ENCODE peak calls at places on chromosomes 13 and 19, in seven cellular contexts. L is cardiac muscle cell, V is AG04450, E is HFF-Myc, H is GM12865, D is endothelial cell, Q is GM10248. C is an unnamed sample.

GRCh38 chr13:30408319-30409101 is 13.8 kb upstream of the UBE2L5 start:
- DNase-seq in L (peak), E (no peak), V (peak), Q (peak), D (peak), H (peak), C (peak)

GRCh38 chr19:41297628-41298326 is 12.2 kb upstream of the CCDC97 start:
- DNase-seq in L (no peak), E (no peak), Q (peak), V (no peak), D (no peak), H (peak), C (no peak)

GRCh38 chr19:3683866-3684816 is 16.1 kb downstream of the PIP5K1C start:
- DNase-seq in Q (peak), D (no peak), E (no peak), V (no peak), L (peak), H (peak), C (no peak)

GRCh38 chr13:95222733-95223018 is 78.6 kb downstream of the ABCC4 start:
- DNase-seq in L (no peak), Q (no peak), H (peak), E (no peak), D (no peak), V (no peak), C (no peak)

GRCh38 chr13:100646030-100646673 is 28.4 kb downstream of the TMTC4 start:
- DNase-seq in D (peak), V (no peak), Q (no peak), E (no peak), L (peak), H (no peak), C (peak)

GRCh38 chr19:36169084-36169760 is 17.0 kb upstream of the COX7A1 start:
- DNase-seq in L (peak), Q (no peak), E (no peak), V (no peak), H (no peak), D (peak), C (no peak)

GRCh38 chr19:6278051-6278450 is 1.7 kb downstream of the MLLT1 start:
- DNase-seq in V (no peak), L (no peak), H (no peak), D (no peak), E (no peak), Q (no peak), C (no peak)

GRCh38 chr19:5707576-5708575 is 12.1 kb downstream of the LONP1 start:
- DNase-seq in D (no peak), L (no peak), E (no peak), V (no peak), H (no peak), Q (no peak), C (no peak)

GRCh38 chr13:51937320-51938290 is 73.6 kb downstream of the ATP7B start:
- DNase-seq in V (no peak), D (no peak), L (no peak), E (no peak), H (no peak), Q (no peak), C (no peak)

GRCh38 chr19:46571495-46571894 is 29.6 kb upstream of the CALM3 start:
- DNase-seq in E (no peak), D (peak), Q (no peak), L (peak), H (peak), V (no peak), C (peak)

GRCh38 chr19:52248256-52248655 is 21.1 kb upstream of the ZNF766 start:
- DNase-seq in V (no peak), L (peak), Q (no peak), D (peak), H (no peak), E (no peak), C (peak)

GRCh38 chr13:74975122-74975521 is 506.8 kb downstream of the TBC1D4 start:
- DNase-seq in D (no peak), H (no peak), E (no peak), Q (no peak), V (no peak), L (no peak), C (no peak)

GRCh38 chr19:32464279-32464678 is 58.7 kb downstream of the DPY19L3 start:
- DNase-seq in Q (no peak), H (peak), E (no peak), V (no peak), D (no peak), L (peak), C (no peak)

GRCh38 chr13:86087241-86087640 is 288.0 kb upstream of the SLITRK6 start:
- DNase-seq in D (no peak), V (no peak), E (no peak), Q (no peak), L (no peak), H (no peak), C (no peak)

GRCh38 chr19:12098040-12098439 is 33.5 kb downstream of the ZNF844 start:
- DNase-seq in V (no peak), H (no peak), Q (no peak), E (no peak), L (no peak), D (no peak), C (no peak)

GRCh38 chr13:59771272-59771671 is 392.5 kb downstream of the DIAPH3 start:
- DNase-seq in L (peak), V (no peak), H (peak), Q (no peak), E (no peak), D (no peak), C (no peak)

GRCh38 chr19:35108730-35109129 is 6.9 kb upstream of the FXYD3 start:
- DNase-seq in D (no peak), V (no peak), Q (no peak), E (no peak), H (no peak), L (no peak), C (no peak)

GRCh38 chr19:57946316-57946715 is 1.2 kb downstream of the ZNF256 start:
- DNase-seq in H (no peak), Q (no peak), E (no peak), D (no peak), L (no peak), V (no peak), C (no peak)

GRCh38 chr13:53783466-53783865 is 754.9 kb downstream of the OLFM4 start:
- DNase-seq in H (no peak), E (no peak), D (no peak), Q (no peak), L (no peak), V (no peak), C (peak)

GRCh38 chr19:38105574-38105973 is 118.4 kb downstream of the DPF1 start:
- DNase-seq in V (no peak), Q (no peak), L (no peak), D (no peak), H (no peak), E (no peak), C (no peak)

GRCh38 chr19:19214892-19215291 is 3.1 kb downstream of the NCAN start:
- DNase-seq in D (peak), Q (no peak), E (no peak), H (no peak), V (peak), L (peak), C (peak)

GRCh38 chr13:53058077-53058660 is 29.6 kb downstream of the OLFM4 start:
- DNase-seq in E (no peak), D (no peak), L (no peak), V (no peak), Q (no peak), H (no peak), C (no peak)

GRCh38 chr13:80341771-80342271 is 895 bp upstream of the SPRY2 start:
- DNase-seq in Q (no peak), V (no peak), L (peak), D (peak), H (no peak), E (no peak), C (peak)

GRCh38 chr19:54923276-54923675 is 17.3 kb downstream of the NCR1 start:
- DNase-seq in E (no peak), L (no peak), H (no peak), D (no peak), Q (no peak), V (no peak), C (no peak)

GRCh38 chr13:97567510-97568243 is 133.7 kb downstream of the RAP2A start:
- DNase-seq in V (no peak), L (peak), D (peak), Q (peak), H (peak), E (no peak), C (no peak)

GRCh38 chr13:52929826-52930225 is 81.4 kb upstream of the PCDH8 start:
- DNase-seq in H (no peak), D (no peak), L (no peak), E (no peak), Q (no peak), V (no peak), C (no peak)

GRCh38 chr19:5434351-5434917 is 20.8 kb upstream of the ZNRF4 start:
- DNase-seq in Q (no peak), L (peak), V (no peak), E (no peak), D (no peak), H (no peak), C (no peak)

GRCh38 chr13:114286808-114287207 is 5.4 kb downstream of the UPF3A start:
- DNase-seq in L (no peak), V (no peak), D (no peak), E (no peak), H (no peak), Q (no peak), C (no peak)

GRCh38 chr19:12265921-12266704 is 28.6 kb downstream of the ZNF44 start:
- DNase-seq in Q (no peak), V (no peak), E (no peak), L (no peak), H (no peak), D (no peak), C (no peak)

GRCh38 chr19:57903298-57904174 is 12.9 kb downstream of the ZNF417 start:
- DNase-seq in D (no peak), E (no peak), V (no peak), Q (no peak), L (peak), H (peak), C (no peak)

GRCh38 chr13:112737329-112737728 is 47.5 kb downstream of the ATP11A start:
- DNase-seq in L (no peak), H (no peak), Q (no peak), D (no peak), E (no peak), V (no peak), C (no peak)

GRCh38 chr13:20136781-20137703 is 23.8 kb downstream of the GJA3 start:
- DNase-seq in D (peak), E (no peak), V (no peak), H (peak), L (peak), Q (peak), C (peak)

GRCh38 chr19:36805364-36805763 is 32.8 kb upstream of the ZNF850 start:
- DNase-seq in H (no peak), Q (no peak), V (no peak), D (no peak), E (no peak), L (no peak), C (no peak)

GRCh38 chr13:110560606-110561334 is 752 bp downstream of the RAB20 start:
- DNase-seq in V (no peak), E (no peak), L (peak), D (peak), Q (peak), H (no peak), C (no peak)

GRCh38 chr19:19021115-19021514 is 12.2 kb downstream of the SUGP2 start:
- DNase-seq in Q (no peak), E (no peak), V (peak), D (no peak), L (peak), H (no peak), C (no peak)

GRCh38 chr13:107124129-107124718 is 556.3 kb upstream of the ARGLU1 start:
- DNase-seq in Q (no peak), V (no peak), L (peak), D (no peak), E (no peak), H (no peak), C (no peak)
- TF ChIP-seq CTCF in Q (peak), V (peak), L (peak), D (peak), E (no peak), H (peak), C (peak)

GRCh38 chr19:1289395-1290244 is 3.9 kb downstream of the EFNA2 start:
- DNase-seq in H (no peak), L (no peak), E (no peak), Q (no peak), V (no peak), D (no peak), C (no peak)
- TF ChIP-seq CTCF in H (no peak), L (no peak), E (no peak), Q (peak), V (no peak), D (no peak), C (no peak)

DNA sequence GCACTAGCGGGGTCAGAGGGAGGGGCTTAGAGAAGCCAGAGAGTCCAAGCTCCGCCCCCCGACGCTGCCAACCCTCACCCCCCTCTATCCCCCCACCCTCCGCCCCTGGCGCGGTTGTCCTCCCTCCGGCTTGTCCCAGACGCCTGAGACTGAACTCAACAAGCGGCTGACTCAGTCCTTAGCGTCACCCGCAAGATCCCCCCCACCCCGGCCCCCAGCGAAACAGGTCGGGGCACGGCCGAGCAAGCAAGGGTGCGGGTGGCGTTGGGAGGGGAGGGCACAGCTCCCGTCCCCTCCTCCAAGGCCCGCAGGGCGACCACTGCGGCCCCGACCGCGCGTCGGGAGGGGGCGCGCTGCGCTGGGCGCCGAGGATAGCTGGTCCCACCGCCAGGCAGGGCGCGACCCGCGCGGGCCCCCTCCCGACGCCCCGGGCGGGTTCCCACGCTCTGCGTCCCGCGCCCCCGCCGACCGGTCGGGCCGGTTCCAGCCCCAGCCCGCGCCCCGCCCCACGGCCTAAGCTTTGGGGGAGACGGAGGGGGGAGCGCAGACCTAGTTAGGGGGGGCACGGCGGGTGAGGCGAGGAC is 5.3 kb downstream of the NOTCH3 start:
- DNase-seq in V (no peak), D (peak), E (no peak), H (no peak), Q (no peak), L (peak), C (peak)
- TF ChIP-seq CTCF in V (peak), D (no peak), E (no peak), H (no peak), Q (peak), L (peak), C (no peak)

GRCh38 chr19:29798783-29799182 is 13.0 kb upstream of the CCNE1 start:
- DNase-seq in D (no peak), E (no peak), Q (no peak), V (no peak), H (no peak), L (peak), C (no peak)

GRCh38 chr19:29793116-29793727 is 18.6 kb upstream of the CCNE1 start:
- DNase-seq in Q (no peak), E (no peak), V (no peak), H (no peak), D (no peak), L (no peak), C (no peak)

GRCh38 chr19:29795882-29796523 is 15.8 kb upstream of the CCNE1 start:
- DNase-seq in H (no peak), L (no peak), E (no peak), V (no peak), D (no peak), Q (no peak), C (no peak)

GRCh38 chr19:29800086-29800825 is 11.5 kb upstream of the CCNE1 start:
- DNase-seq in D (no peak), H (no peak), E (no peak), L (no peak), Q (no peak), V (no peak), C (no peak)

DNA sequence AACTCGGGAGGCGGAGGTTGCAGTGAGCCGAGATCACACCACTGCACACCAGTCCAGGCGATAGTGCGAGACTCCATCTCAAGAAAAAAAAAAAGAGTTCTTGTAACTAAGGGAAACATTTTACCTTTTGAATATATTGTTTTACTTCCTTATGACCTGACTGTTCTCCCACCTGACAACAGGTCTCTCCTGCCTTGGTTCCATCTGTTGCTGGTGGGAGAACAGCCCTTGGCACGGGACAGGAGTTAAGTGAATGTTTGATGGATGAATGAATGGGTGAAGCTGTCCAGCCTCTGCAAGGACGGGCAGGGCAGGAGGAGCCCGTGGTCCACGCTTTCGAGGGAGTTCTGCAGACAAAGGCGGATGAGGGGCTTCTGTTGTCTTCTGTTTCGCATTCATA is 16.3 kb upstream of the CCNE1 start:
- DNase-seq in Q (no peak), H (no peak), E (no peak), L (no peak), D (no peak), V (no peak), C (no peak)
- TF ChIP-seq CTCF in Q (no peak), H (no peak), E (no peak), L (no peak), D (no peak), V (no peak), C (no peak)

DNA sequence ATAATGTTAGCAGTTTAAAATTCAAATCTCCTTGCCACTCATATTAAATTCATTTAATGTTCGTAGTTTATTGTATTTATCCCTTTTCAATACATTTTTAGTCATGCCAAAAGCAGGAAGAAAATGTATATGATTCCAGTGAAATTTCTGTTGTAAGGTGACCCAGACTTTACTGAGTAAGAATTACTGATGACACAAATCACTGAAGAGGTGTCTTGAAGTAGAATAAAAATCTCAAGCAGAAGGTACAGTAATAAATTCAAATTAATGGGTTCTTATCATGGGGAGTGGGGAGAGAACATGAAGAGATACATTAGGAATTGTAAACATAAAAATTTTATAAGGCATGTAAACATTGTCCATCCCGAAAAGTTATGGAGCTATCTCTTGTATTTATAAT is 19.9 kb downstream of the STARD13 start:
- DNase-seq in E (no peak), V (no peak), D (no peak), Q (no peak), H (no peak), L (no peak), C (no peak)
- TF ChIP-seq CTCF in E (no peak), V (no peak), D (no peak), Q (no peak), H (no peak), L (no peak), C (no peak)

GRCh38 chr13:41467546-41467945 is 10.2 kb downstream of the RGCC start:
- DNase-seq in E (no peak), L (no peak), Q (no peak), D (no peak), V (no peak), H (no peak), C (no peak)
- TF ChIP-seq CTCF in E (no peak), L (no peak), Q (no peak), D (no peak), V (no peak), H (no peak), C (no peak)